ENCODE peak calls at places on chromosomes 3 and 15, in ten cellular contexts. X, D, F, M, G, U, I, R, Q and K are unnamed samples.

GRCh38 chr3:30448946-30449686 is 157.3 kb upstream of the TGFBR2 start:
- DNase-seq in X (no peak), D (no peak), F (no peak), M (no peak), G (no peak), U (no peak), I (no peak), R (no peak), Q (no peak), K (no peak)

GRCh38 chr15:68829068-68829467 is 8.4 kb upstream of the ANP32A start:
- DNase-seq in X (no peak), D (no peak), F (no peak), M (peak; percentile 79), G (peak; percentile 33), U (peak; percentile 81), I (no peak), R (no peak), Q (no peak), K (no peak)

GRCh38 chr3:106263556-106263955 is 394.7 kb upstream of the CBLB start:
- DNase-seq in X (no peak), D (no peak), F (no peak), M (no peak), G (no peak), U (no peak), I (no peak), R (peak; percentile 33), Q (no peak), K (no peak)

GRCh38 chr3:151798476-151798875 is 15.4 kb upstream of the AADAC start:
- DNase-seq in X (no peak), D (no peak), F (no peak), M (no peak), G (no peak), U (no peak), I (no peak), R (no peak), Q (no peak), K (no peak)

GRCh38 chr15:89178307-89178977 is 42.9 kb downstream of the RLBP1 start:
- DNase-seq in X (no peak), D (no peak), F (no peak), M (no peak), G (no peak), U (no peak), I (no peak), R (no peak), Q (no peak), K (no peak)

GRCh38 chr3:112132088-112132487 is 960 bp downstream of the GCSAM start:
- DNase-seq in X (no peak), D (no peak), F (no peak), M (peak; percentile 60), G (no peak), U (no peak), I (no peak), R (no peak), Q (no peak), K (no peak)

GRCh38 chr3:194944526-194944925 is 258.8 kb downstream of the FAM43A start:
- DNase-seq in X (no peak), D (no peak), F (no peak), M (no peak), G (no peak), U (no peak), I (no peak), R (no peak), Q (no peak), K (no peak)

GRCh38 chr3:9173445-9173844 is 76.0 kb downstream of the SRGAP3 start:
- DNase-seq in X (no peak), D (no peak), F (no peak), M (no peak), G (no peak), U (no peak), I (no peak), R (no peak), Q (no peak), K (no peak)

GRCh38 chr15:101250931-101251829 is 668 bp downstream of the CHSY1 start:
- DNase-seq in X (peak; percentile 14), D (peak; percentile 53), F (peak; percentile 45), M (no peak), G (peak; percentile 73), U (no peak), I (no peak), R (peak; percentile 50), Q (no peak), K (peak; percentile 83)

GRCh38 chr3:113006350-113007056 is 15.7 kb downstream of the GTPBP8 start:
- DNase-seq in X (no peak), D (no peak), F (no peak), M (no peak), G (no peak), U (no peak), I (no peak), R (no peak), Q (no peak), K (no peak)

GRCh38 chr3:179196700-179197099 is 48.5 kb downstream of the PIK3CA start:
- DNase-seq in X (no peak), D (no peak), F (no peak), M (no peak), G (peak; percentile 20), U (no peak), I (no peak), R (no peak), Q (no peak), K (no peak)

GRCh38 chr3:177308911-177309310 is 111.6 kb upstream of the TBL1XR1 start:
- DNase-seq in X (no peak), D (no peak), F (no peak), M (no peak), G (no peak), U (no peak), I (no peak), R (no peak), Q (no peak), K (no peak)

GRCh38 chr15:78088773-78089080 is 3.6 kb upstream of the SH2D7 start:
- DNase-seq in X (no peak), D (no peak), F (peak; percentile 67), M (no peak), G (no peak), U (no peak), I (no peak), R (no peak), Q (no peak), K (no peak)

DNA sequence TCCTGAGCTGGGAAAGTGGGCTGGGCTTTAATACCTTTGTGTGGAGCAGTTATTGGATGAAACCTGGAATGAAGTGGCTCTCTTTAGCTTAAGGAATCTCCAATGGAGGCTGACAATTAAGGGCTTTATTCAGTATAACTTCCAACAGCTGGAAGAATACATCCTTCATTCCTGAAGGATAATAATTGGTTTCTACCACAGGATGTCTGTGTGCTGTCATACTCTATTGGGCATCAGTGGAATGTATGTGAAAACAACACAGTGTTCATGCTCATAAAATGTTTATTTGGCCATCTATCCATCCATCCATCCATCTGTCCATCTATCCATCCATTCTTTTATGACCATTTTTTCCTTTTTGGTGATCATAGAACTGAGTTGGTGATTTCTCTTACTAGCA is 220.7 kb upstream of the GAP43 start:
- DNase-seq in X (no peak), D (no peak), F (no peak), M (no peak), G (no peak), U (no peak), I (no peak), R (no peak), Q (no peak), K (no peak)
- H3K36me3 ChIP-seq in X (no peaks in the 10 kb centered on the region), D (no peaks in the 10 kb centered on the region), F (no peaks in the 10 kb centered on the region), M (no peaks in the 10 kb centered on the region), G (no peaks in the 10 kb centered on the region), U (no peaks in the 10 kb centered on the region), I (no peaks in the 10 kb centered on the region), R (no peaks in the 10 kb centered on the region), Q (no peaks in the 10 kb centered on the region), K (no peaks in the 10 kb centered on the region)

GRCh38 chr3:48459331-48459730 is 12.8 kb downstream of the ATRIP start:
- DNase-seq in X (no peak), D (no peak), F (no peak), M (no peak), G (no peak), U (no peak), I (no peak), R (no peak), Q (no peak), K (no peak)
- H3K36me3 ChIP-seq in X (peaks cover 46% of the 10 kb centered on the region), D (peaks cover 34% of the 10 kb centered on the region), F (peaks cover 41% of the 10 kb centered on the region), M (peaks cover 70% of the 10 kb centered on the region), G (peaks cover 1% of the 10 kb centered on the region), U (peaks cover 29% of the 10 kb centered on the region), I (peaks cover 76% of the 10 kb centered on the region), R (peaks cover 39% of the 10 kb centered on the region), Q (peaks cover 45% of the 10 kb centered on the region), K (peaks cover 13% of the 10 kb centered on the region)

GRCh38 chr3:53255775-53256703 is at the start of gene TKT:
- DNase-seq in X (peak; percentile 74), D (peak; percentile 80), F (peak; percentile 92), M (peak; percentile 90), G (peak; percentile 96), U (peak; percentile 84), I (peak; percentile 95), R (peak; percentile 91), Q (peak; percentile 85), K (peak; percentile 92)

GRCh38 chr3:53253707-53254106 is 2.1 kb downstream of the TKT start:
- DNase-seq in X (no peak), D (no peak), F (no peak), M (no peak), G (no peak), U (no peak), I (no peak), R (no peak), Q (no peak), K (no peak)

GRCh38 chr3:53255360-53255774 is 455 bp downstream of the TKT start:
- DNase-seq in X (peak; percentile 5), D (peak; percentile 54), F (peak; percentile 29), M (peak; percentile 76), G (no peak), U (peak; percentile 35), I (no peak), R (peak; percentile 29), Q (no peak), K (no peak)

GRCh38 chr3:53254810-53255359 is 937 bp downstream of the TKT start:
- DNase-seq in X (peak; percentile 25), D (peak; percentile 59), F (peak; percentile 81), M (peak; percentile 78), G (peak; percentile 88), U (peak; percentile 48), I (no peak), R (peak; percentile 64), Q (peak; percentile 70), K (peak; percentile 79)

DNA sequence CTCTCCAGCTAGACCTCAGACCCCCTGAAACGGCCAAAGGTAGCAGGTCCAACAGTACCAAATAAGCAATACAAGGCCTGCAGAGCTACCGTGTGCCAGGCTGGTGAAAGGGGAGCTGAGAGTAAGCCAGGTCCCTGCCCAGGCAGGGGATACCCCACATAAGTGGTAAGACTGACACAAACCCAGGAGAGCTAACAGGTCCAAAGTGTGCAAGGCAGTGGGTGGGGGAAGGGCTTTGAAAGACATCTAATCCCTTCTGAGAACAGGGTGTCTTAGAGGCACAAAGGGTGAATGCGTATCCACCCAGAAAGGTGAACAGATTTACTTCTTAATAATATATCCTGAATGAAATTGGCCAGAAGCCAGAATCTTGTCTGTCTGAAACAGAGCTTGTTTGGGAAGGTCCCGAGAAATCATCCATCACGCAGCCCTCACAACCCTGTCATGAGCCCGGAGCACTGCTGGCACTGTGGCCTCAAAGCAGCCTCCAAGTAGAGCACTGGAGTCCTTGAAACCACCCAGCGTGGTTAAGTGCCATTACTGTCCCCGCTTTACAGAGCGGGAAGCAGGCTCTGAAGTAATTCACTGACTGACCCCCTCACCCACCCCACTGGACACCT is 1.5 kb downstream of the TKT start:
- DNase-seq in X (no peak), D (no peak), F (no peak), M (peak; percentile 35), G (no peak), U (peak; percentile 31), I (no peak), R (peak; percentile 29), Q (no peak), K (no peak)
- H3K36me3 ChIP-seq in X (no peaks in the 10 kb centered on the region), D (no peaks in the 10 kb centered on the region), F (no peaks in the 10 kb centered on the region), M (peaks cover 43% of the 10 kb centered on the region), G (no peaks in the 10 kb centered on the region), U (no peaks in the 10 kb centered on the region), I (no peaks in the 10 kb centered on the region), R (no peaks in the 10 kb centered on the region), Q (no peaks in the 10 kb centered on the region), K (no peaks in the 10 kb centered on the region)

GRCh38 chr3:183946037-183946436 is 61.4 kb upstream of the PARL start:
- DNase-seq in X (no peak), D (no peak), F (no peak), M (no peak), G (no peak), U (no peak), I (no peak), R (no peak), Q (no peak), K (no peak)
- H3K36me3 ChIP-seq in X (peaks cover 51% of the 10 kb centered on the region), D (peaks cover 19% of the 10 kb centered on the region), F (peaks cover 46% of the 10 kb centered on the region), M (peaks cover 26% of the 10 kb centered on the region), G (no peaks in the 10 kb centered on the region), U (peaks cover 6% of the 10 kb centered on the region), I (peaks cover 93% of the 10 kb centered on the region), R (peaks cover 75% of the 10 kb centered on the region), Q (peaks cover 73% of the 10 kb centered on the region), K (peaks cover 13% of the 10 kb centered on the region)